ENCODE peak calls at places on chromosomes 12 and 14, in five cellular contexts. One of them, this sample, is unnamed.

GRCh38 chr12:98156697-98157096 is 358.7 kb upstream of the TMPO start:
- DNase-seq in activated effector memory CD4-positive, alpha-beta T cell treated with anti-CD3 and anti-CD28 coated beads, Interleukin-2, amount 50 U/mL, for 16 hours: no peak
- DNase-seq in activated CD4-positive, CD25-positive, alpha-beta regulatory T cell: no peak
- DNase-seq in thoracic aorta: no peak
- DNase-seq in vagina: no peak
- DNase-seq in this sample: no peak

GRCh38 chr12:52629251-52630103 is 11.1 kb upstream of the KRT73 start:
- DNase-seq in activated CD4-positive, CD25-positive, alpha-beta regulatory T cell: no peak
- DNase-seq in thoracic aorta: no peak
- DNase-seq in activated effector memory CD4-positive, alpha-beta T cell treated with anti-CD3 and anti-CD28 coated beads, Interleukin-2, amount 50 U/mL, for 16 hours: no peak
- DNase-seq in vagina: peak
- DNase-seq in this sample: no peak

GRCh38 chr14:32925439-32925838 is 13.2 kb upstream of the NPAS3 start:
- DNase-seq in vagina: no peak
- DNase-seq in activated CD4-positive, CD25-positive, alpha-beta regulatory T cell: no peak
- DNase-seq in activated effector memory CD4-positive, alpha-beta T cell treated with anti-CD3 and anti-CD28 coated beads, Interleukin-2, amount 50 U/mL, for 16 hours: no peak
- DNase-seq in thoracic aorta: no peak
- DNase-seq in this sample: no peak

GRCh38 chr12:24945039-24945438 is 3.9 kb downstream of the BCAT1 start:
- DNase-seq in vagina: no peak
- DNase-seq in activated CD4-positive, CD25-positive, alpha-beta regulatory T cell: no peak
- DNase-seq in thoracic aorta: no peak
- DNase-seq in activated effector memory CD4-positive, alpha-beta T cell treated with anti-CD3 and anti-CD28 coated beads, Interleukin-2, amount 50 U/mL, for 16 hours: no peak
- DNase-seq in this sample: no peak

GRCh38 chr12:55705802-55706402 is 1.8 kb downstream of the ITGA7 start:
- DNase-seq in vagina: no peak
- DNase-seq in activated effector memory CD4-positive, alpha-beta T cell treated with anti-CD3 and anti-CD28 coated beads, Interleukin-2, amount 50 U/mL, for 16 hours: peak
- DNase-seq in thoracic aorta: no peak
- DNase-seq in activated CD4-positive, CD25-positive, alpha-beta regulatory T cell: no peak
- DNase-seq in this sample: no peak

GRCh38 chr12:121610239-121611149 is 15.8 kb upstream of the ORAI1 start:
- DNase-seq in vagina: no peak
- DNase-seq in activated CD4-positive, CD25-positive, alpha-beta regulatory T cell: no peak
- DNase-seq in activated effector memory CD4-positive, alpha-beta T cell treated with anti-CD3 and anti-CD28 coated beads, Interleukin-2, amount 50 U/mL, for 16 hours: no peak
- DNase-seq in thoracic aorta: no peak
- DNase-seq in this sample: peak

GRCh38 chr14:100636559-100636958 is 49.3 kb upstream of the BEGAIN start:
- DNase-seq in vagina: no peak
- DNase-seq in thoracic aorta: no peak
- DNase-seq in activated effector memory CD4-positive, alpha-beta T cell treated with anti-CD3 and anti-CD28 coated beads, Interleukin-2, amount 50 U/mL, for 16 hours: no peak
- DNase-seq in activated CD4-positive, CD25-positive, alpha-beta regulatory T cell: no peak
- DNase-seq in this sample: no peak

GRCh38 chr12:95022477-95022876 is 19.0 kb upstream of the NDUFA12 start:
- DNase-seq in thoracic aorta: no peak
- DNase-seq in vagina: no peak
- DNase-seq in activated effector memory CD4-positive, alpha-beta T cell treated with anti-CD3 and anti-CD28 coated beads, Interleukin-2, amount 50 U/mL, for 16 hours: no peak
- DNase-seq in activated CD4-positive, CD25-positive, alpha-beta regulatory T cell: no peak
- DNase-seq in this sample: no peak

GRCh38 chr12:100154472-100155247 is 12.0 kb upstream of the BLTP3B start:
- DNase-seq in vagina: no peak
- DNase-seq in thoracic aorta: no peak
- DNase-seq in activated CD4-positive, CD25-positive, alpha-beta regulatory T cell: peak
- DNase-seq in activated effector memory CD4-positive, alpha-beta T cell treated with anti-CD3 and anti-CD28 coated beads, Interleukin-2, amount 50 U/mL, for 16 hours: peak
- DNase-seq in this sample: peak

GRCh38 chr12:111692575-111693210 is 6.8 kb downstream of the ACAD10 start:
- DNase-seq in thoracic aorta: no peak
- DNase-seq in vagina: no peak
- DNase-seq in activated CD4-positive, CD25-positive, alpha-beta regulatory T cell: no peak
- DNase-seq in activated effector memory CD4-positive, alpha-beta T cell treated with anti-CD3 and anti-CD28 coated beads, Interleukin-2, amount 50 U/mL, for 16 hours: no peak
- DNase-seq in this sample: no peak

GRCh38 chr14:23130875-23131274 is 11.8 kb upstream of the CEBPE start:
- DNase-seq in thoracic aorta: no peak
- DNase-seq in vagina: no peak
- DNase-seq in activated CD4-positive, CD25-positive, alpha-beta regulatory T cell: no peak
- DNase-seq in activated effector memory CD4-positive, alpha-beta T cell treated with anti-CD3 and anti-CD28 coated beads, Interleukin-2, amount 50 U/mL, for 16 hours: no peak
- DNase-seq in this sample: no peak